ENCODE peak calls at places on chromosomes 11 and 22, in four cellular contexts. R is neural progenitor cell, D is IMR-90, I is endothelial cell of umbilical vein. O is an unnamed sample.

GRCh38 chr11:117300301-117300700 is 9.2 kb downstream of the BACE1-AS start:
- DNase-seq in D (peak; percentile 54), I (no peak), R (peak; percentile 73), O (no peak)

GRCh38 chr11:73157141-73158010 is 15.3 kb upstream of the FCHSD2 start:
- DNase-seq in I (no peak), R (no peak), D (peak; percentile 81), O (no peak)

GRCh38 chr11:30917859-30918478 is 331.8 kb upstream of the MPPED2 start:
- DNase-seq in D (peak; percentile 42), I (peak; percentile 60), R (peak; percentile 75), O (no peak)

GRCh38 chr11:294795-295194 is 4.5 kb downstream of the IFITM5 start:
- DNase-seq in R (no peak), I (no peak), D (no peak), O (no peak)

GRCh38 chr11:91866642-91867041 is 358.0 kb upstream of the FAT3 start:
- DNase-seq in D (no peak), R (no peak), I (no peak), O (no peak)

GRCh38 chr11:76694664-76695063 is 24.1 kb upstream of the LRRC32 start:
- DNase-seq in D (peak; percentile 90), I (peak; percentile 92), R (no peak), O (peak; percentile 14)

GRCh38 chr11:109371444-109372176 is 50.4 kb upstream of the C11orf87 start:
- DNase-seq in D (no peak), R (no peak), I (no peak), O (no peak)

GRCh38 chr22:27212617-27213177 is 555.3 kb downstream of the MIAT start:
- DNase-seq in D (peak; percentile 98), R (peak; percentile 37), I (peak; percentile 96), O (peak; percentile 98)

GRCh38 chr22:25403752-25404471 is 160.6 kb upstream of the GRK3 start:
- DNase-seq in D (peak; percentile 41), I (no peak), R (peak; percentile 62), O (peak; percentile 50)

GRCh38 chr11:126991596-126991995 is 9.0 kb downstream of the KIRREL3 start:
- DNase-seq in D (peak; percentile 80), I (no peak), R (no peak), O (no peak)

GRCh38 chr11:70141490-70142014 is 61.5 kb upstream of the FADD start:
- DNase-seq in I (no peak), D (no peak), R (peak; percentile 87), O (no peak)

GRCh38 chr11:122215244-122215992 is 99.4 kb upstream of the BLID start:
- DNase-seq in I (peak; percentile 79), R (peak; percentile 82), D (peak; percentile 99), O (peak; percentile 98)

GRCh38 chr11:123268118-123268517 is 73.1 kb upstream of the CLMP start:
- DNase-seq in I (no peak), D (no peak), R (peak; percentile 30), O (no peak)

GRCh38 chr11:104623518-104623917 is 274.7 kb downstream of the CASP12 start:
- DNase-seq in D (peak; percentile 70), R (no peak), I (peak; percentile 32), O (no peak)

GRCh38 chr22:17586831-17587440 is 23.6 kb downstream of the SLC25A18 start:
- DNase-seq in I (no peak), D (no peak), R (no peak), O (no peak)

GRCh38 chr11:78742430-78742829 is 167.8 kb upstream of the NARS2 start:
- DNase-seq in D (peak; percentile 6), I (no peak), R (no peak), O (no peak)

GRCh38 chr11:72553748-72554147 is 119.4 kb upstream of the CLPB start:
- DNase-seq in R (peak; percentile 36), I (no peak), D (no peak), O (no peak)

GRCh38 chr11:45154276-45154675 is 7.8 kb downstream of the PRDM11 start:
- DNase-seq in I (no peak), D (no peak), R (no peak), O (no peak)

GRCh38 chr11:73971175-73971719 is 11.4 kb downstream of the UCP2 start:
- DNase-seq in I (no peak), D (no peak), R (no peak), O (no peak)

GRCh38 chr11:5689551-5689983 is at the start of gene TRIM22:
- DNase-seq in R (peak; percentile 43), I (peak; percentile 86), D (peak; percentile 71), O (peak; percentile 44)

GRCh38 chr11:118531597-118532084 is 649 bp downstream of the TMEM25 start:
- DNase-seq in D (no peak), I (no peak), R (no peak), O (no peak)

GRCh38 chr11:64011371-64011770 is 24.4 kb upstream of the FLRT1 start:
- DNase-seq in R (no peak), I (no peak), D (no peak), O (no peak)

GRCh38 chr11:65118097-65118837 is 766 bp upstream of the ZNHIT2 start:
- DNase-seq in R (no peak), D (no peak), I (no peak), O (no peak)
- TF ChIP-seq CTCF in R (no peak), D (no peak), I (no peak), O (no peak)

GRCh38 chr11:86418929-86419328 is 44.2 kb downstream of the CCDC81 start:
- DNase-seq in D (peak; percentile 28), R (peak; percentile 29), I (peak; percentile 11), O (no peak)
- TF ChIP-seq CTCF in D (peak; percentile 35), R (peak; percentile 38), I (no peak), O (peak; percentile 25)

GRCh38 chr22:36904260-36904659 is 9.2 kb upstream of the CSF2RB start:
- DNase-seq in I (no peak), D (no peak), R (no peak), O (no peak)
- TF ChIP-seq CTCF in I (no peak), D (no peak), R (peak; percentile 18), O (no peak)

DNA sequence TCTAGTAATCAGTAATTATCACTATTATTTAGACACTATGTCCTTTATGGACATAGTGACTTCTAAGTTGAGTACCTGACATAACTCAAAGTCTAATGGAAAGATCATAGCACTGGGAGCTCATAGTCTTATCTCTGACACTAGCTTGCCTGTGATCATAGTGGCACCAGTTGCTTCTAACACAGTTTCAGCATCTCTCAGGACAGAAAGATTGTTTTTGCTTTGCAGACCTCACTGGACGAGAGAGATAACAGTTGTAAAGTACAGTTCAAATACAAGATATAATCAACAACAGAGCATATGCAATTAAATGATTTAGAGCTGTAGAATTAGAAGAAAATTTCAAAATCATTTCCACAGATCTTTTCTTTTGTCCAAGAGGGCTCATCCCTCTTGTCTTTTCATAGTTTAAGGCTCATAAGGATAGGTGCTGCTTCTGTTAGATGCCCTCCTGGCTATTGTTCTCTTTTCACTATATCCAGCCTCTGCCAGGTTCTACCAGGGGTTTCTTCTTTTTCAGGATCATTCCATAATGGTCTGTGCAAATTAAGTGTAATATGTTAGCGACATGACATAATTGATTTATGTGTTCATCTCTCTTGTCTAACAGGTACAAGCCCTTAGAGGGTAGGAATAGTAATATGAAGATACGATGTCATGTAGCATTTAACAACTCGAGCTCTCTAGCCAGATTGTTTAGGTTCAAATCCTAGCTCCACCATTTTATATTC is 1175.4 kb upstream of the TENM4 start:
- DNase-seq in I (no peak), R (no peak), D (no peak), O (no peak)
- TF ChIP-seq CTCF in I (no peak), R (no peak), D (no peak), O (no peak)

GRCh38 chr22:42271191-42271813 is 849 bp upstream of the TCF20 start:
- DNase-seq in D (no peak), I (no peak), R (no peak), O (no peak)

GRCh38 chr22:42268852-42269406 is 1.5 kb downstream of the TCF20 start:
- DNase-seq in D (no peak), R (no peak), I (peak; percentile 7), O (no peak)

GRCh38 chr22:42270512-42271190 is at the start of gene TCF20:
- DNase-seq in D (peak; percentile 62), I (peak; percentile 56), R (peak; percentile 92), O (no peak)

GRCh38 chr22:42270178-42270511 is 308 bp downstream of the TCF20 start:
- DNase-seq in R (no peak), I (peak; percentile 21), D (no peak), O (no peak)

DNA sequence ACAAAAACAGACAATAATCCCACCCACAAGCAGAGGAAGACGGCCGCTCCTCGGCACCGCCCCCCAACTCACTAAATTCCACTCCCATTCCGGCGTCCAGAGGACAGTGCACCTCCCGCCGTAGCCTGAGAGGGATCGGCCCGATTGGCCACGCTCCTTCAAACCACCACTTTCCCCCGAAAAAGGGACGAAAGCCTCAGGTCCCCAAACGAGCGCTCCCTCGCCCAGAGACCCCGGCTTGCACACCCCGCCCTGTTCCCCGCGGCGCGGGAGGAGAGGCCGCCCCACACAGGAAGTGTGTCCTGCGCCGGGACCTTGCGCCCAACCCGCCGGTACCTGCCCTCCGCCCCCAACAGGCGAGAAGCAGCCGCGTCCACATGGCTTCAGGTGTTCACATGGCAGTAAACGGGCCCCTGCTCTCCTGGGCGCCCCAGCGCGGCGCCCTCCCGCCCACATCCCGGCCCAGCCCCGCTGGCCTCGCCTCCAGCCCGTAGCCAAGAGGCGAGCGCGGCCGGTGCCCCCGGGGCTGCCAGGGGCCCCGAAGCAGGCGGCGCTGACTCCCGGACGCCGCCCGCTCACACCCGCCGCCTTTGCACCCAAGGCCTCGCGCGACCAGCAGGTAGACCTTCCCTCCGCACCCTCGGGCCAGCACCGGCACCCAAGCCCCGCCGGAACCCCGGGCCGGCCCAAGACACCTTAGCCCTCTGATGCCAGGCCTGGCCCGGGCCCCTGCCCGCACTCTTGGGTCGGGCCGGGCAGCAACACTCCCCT is 861 bp downstream of the TCF20 start:
- DNase-seq in D (no peak), I (peak; percentile 28), R (peak; percentile 81), O (no peak)
- TF ChIP-seq CTCF in D (no peak), I (no peak), R (peak; percentile 29), O (no peak)

GRCh38 chr11:106384429-106384828 is 307.0 kb downstream of the AASDHPPT start:
- DNase-seq in R (no peak), D (no peak), I (no peak), O (no peak)

GRCh38 chr11:106379712-106380111 is 302.2 kb downstream of the AASDHPPT start:
- DNase-seq in R (no peak), I (no peak), D (no peak), O (no peak)

GRCh38 chr11:106381895-106382294 is 304.4 kb downstream of the AASDHPPT start:
- DNase-seq in R (no peak), D (no peak), I (no peak), O (no peak)

GRCh38 chr11:106378513-106379179 is 301.2 kb downstream of the AASDHPPT start:
- DNase-seq in R (no peak), D (no peak), I (no peak), O (no peak)

DNA sequence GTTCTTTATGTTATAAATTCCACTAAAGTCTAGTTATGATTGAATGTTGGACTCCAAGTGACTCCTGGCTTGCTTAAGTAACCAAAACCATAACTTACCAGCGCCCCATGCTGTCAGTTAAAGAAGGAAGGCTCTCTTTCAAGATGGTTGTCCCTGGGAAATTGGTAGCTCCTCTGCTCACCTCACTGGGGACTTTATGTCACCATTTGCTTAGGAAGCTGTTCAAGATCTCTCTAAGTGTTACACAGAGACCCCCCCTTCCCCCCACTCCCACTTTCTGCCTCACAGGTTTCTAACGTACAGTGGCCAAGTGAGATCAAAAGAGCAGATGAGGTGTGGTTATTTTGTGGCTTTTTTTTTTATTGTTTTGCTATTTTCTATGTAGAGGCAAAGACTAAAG is 301.8 kb downstream of the AASDHPPT start:
- DNase-seq in D (no peak), I (no peak), R (no peak), O (no peak)
- TF ChIP-seq CTCF in D (no peak), I (no peak), R (no peak), O (no peak)

O was measured in AG09319.